ENCODE peak calls at places on chromosomes 7 and 10, in four cellular contexts. One of them, this sample, is unnamed.

GRCh38 chr7:44322631-44323363 is 2.6 kb downstream of the CAMK2B start:
- DNase-seq in neuronal stem cell: no peak
- DNase-seq in H9: no peak
- DNase-seq in H1: peak
- DNase-seq in this sample: no peak

GRCh38 chr10:125441151-125441550 is 241.8 kb downstream of the TEX36 start:
- DNase-seq in neuronal stem cell: no peak
- DNase-seq in H9: no peak
- DNase-seq in H1: no peak
- DNase-seq in this sample: no peak

GRCh38 chr7:84060760-84061261 is 133.8 kb downstream of the SEMA3A start:
- DNase-seq in H1: no peak
- DNase-seq in neuronal stem cell: no peak
- DNase-seq in H9: no peak
- DNase-seq in this sample: no peak

GRCh38 chr10:5589963-5590511 is 65.3 kb downstream of the CALML3 start:
- DNase-seq in H9: peak
- DNase-seq in H1: no peak
- DNase-seq in neuronal stem cell: no peak
- DNase-seq in this sample: peak

GRCh38 chr7:41969713-41970112 is 266.8 kb upstream of the INHBA start:
- DNase-seq in neuronal stem cell: no peak
- DNase-seq in H9: no peak
- DNase-seq in H1: no peak
- DNase-seq in this sample: no peak

GRCh38 chr10:74854610-74855009 is 28.2 kb downstream of the KAT6B start:
- DNase-seq in neuronal stem cell: no peak
- DNase-seq in H9: no peak
- DNase-seq in H1: no peak
- DNase-seq in this sample: no peak

GRCh38 chr7:140304071-140304799 is 94.1 kb downstream of the SLC37A3 start:
- DNase-seq in neuronal stem cell: no peak
- DNase-seq in H9: no peak
- DNase-seq in H1: no peak
- DNase-seq in this sample: no peak

GRCh38 chr7:158707610-158708009 is 3.0 kb upstream of the NCAPG2 start:
- DNase-seq in H9: no peak
- DNase-seq in neuronal stem cell: no peak
- DNase-seq in H1: peak
- DNase-seq in this sample: no peak

GRCh38 chr7:21454906-21455305 is 27.0 kb downstream of the SP4 start:
- DNase-seq in H1: no peak
- DNase-seq in H9: no peak
- DNase-seq in neuronal stem cell: no peak
- DNase-seq in this sample: no peak
- H4K91ac ChIP-seq in H1: no peak
- H4K91ac ChIP-seq in H9: no peak
- H4K91ac ChIP-seq in neuronal stem cell: no peak
- H4K91ac ChIP-seq in this sample: no peak

GRCh38 chr10:99937630-99938029 is 72.1 kb downstream of the DNMBP start:
- DNase-seq in H9: no peak
- DNase-seq in H1: no peak
- DNase-seq in neuronal stem cell: no peak
- DNase-seq in this sample: no peak
- H2BK12ac ChIP-seq in H9: no peak
- H2BK12ac ChIP-seq in H1: no peak
- H2BK12ac ChIP-seq in neuronal stem cell: no peak
- H2BK12ac ChIP-seq in this sample: no peak

GRCh38 chr7:2037805-2038635 is 194.7 kb downstream of the MAD1L1 start:
- DNase-seq in H1: no peak
- DNase-seq in H9: no peak
- DNase-seq in neuronal stem cell: no peak
- DNase-seq in this sample: no peak
- H3K14ac ChIP-seq in H1: no peak
- H3K14ac ChIP-seq in H9: no peak
- H3K14ac ChIP-seq in neuronal stem cell: no peak
- H3K14ac ChIP-seq in this sample: no peak

GRCh38 chr10:3774018-3774813 is 10.8 kb downstream of the KLF6 start:
- DNase-seq in H1: no peak
- DNase-seq in H9: peak
- DNase-seq in neuronal stem cell: no peak
- DNase-seq in this sample: peak

GRCh38 chr10:3775671-3776551 is 9.1 kb downstream of the KLF6 start:
- DNase-seq in H1: peak
- DNase-seq in neuronal stem cell: no peak
- DNase-seq in H9: peak
- DNase-seq in this sample: peak

GRCh38 chr10:3773465-3774017 is 11.5 kb downstream of the KLF6 start:
- DNase-seq in H9: no peak
- DNase-seq in neuronal stem cell: no peak
- DNase-seq in H1: no peak
- DNase-seq in this sample: peak

GRCh38 chr10:3776796-3777571 is 8.0 kb downstream of the KLF6 start:
- DNase-seq in H1: no peak
- DNase-seq in neuronal stem cell: no peak
- DNase-seq in H9: peak
- DNase-seq in this sample: peak

GRCh38 chr10:3774814-3775670 is 10.0 kb downstream of the KLF6 start:
- DNase-seq in H1: no peak
- DNase-seq in H9: peak
- DNase-seq in neuronal stem cell: no peak
- DNase-seq in this sample: peak
- H4K91ac ChIP-seq in H1: peak
- H4K91ac ChIP-seq in H9: no peak
- H4K91ac ChIP-seq in neuronal stem cell: no peak
- H4K91ac ChIP-seq in this sample: no peak

GRCh38 chr10:34294137-34294536 is 521.0 kb downstream of the PARD3 start:
- DNase-seq in H9: no peak
- DNase-seq in H1: no peak
- DNase-seq in neuronal stem cell: no peak
- DNase-seq in this sample: no peak

GRCh38 chr10:34290412-34291082 is 524.5 kb downstream of the PARD3 start:
- DNase-seq in H9: no peak
- DNase-seq in neuronal stem cell: no peak
- DNase-seq in H1: no peak
- DNase-seq in this sample: peak

GRCh38 chr10:34292178-34292565 is 522.9 kb downstream of the PARD3 start:
- DNase-seq in H9: no peak
- DNase-seq in H1: no peak
- DNase-seq in neuronal stem cell: no peak
- DNase-seq in this sample: no peak

GRCh38 chr10:34292675-34293074 is 522.4 kb downstream of the PARD3 start:
- DNase-seq in H9: no peak
- DNase-seq in H1: no peak
- DNase-seq in neuronal stem cell: no peak
- DNase-seq in this sample: no peak

GRCh38 chr10:34291466-34292177 is 523.5 kb downstream of the PARD3 start:
- DNase-seq in H9: no peak
- DNase-seq in H1: no peak
- DNase-seq in neuronal stem cell: no peak
- DNase-seq in this sample: no peak
- H2BK12ac ChIP-seq in H9: no peak
- H2BK12ac ChIP-seq in H1: no peak
- H2BK12ac ChIP-seq in neuronal stem cell: no peak
- H2BK12ac ChIP-seq in this sample: no peak

GRCh38 chr7:53812135-53812534 is 730.0 kb upstream of the VSTM2A start:
- DNase-seq in neuronal stem cell: no peak
- DNase-seq in H1: no peak
- DNase-seq in H9: no peak
- DNase-seq in this sample: no peak
- H3K14ac ChIP-seq in neuronal stem cell: no peak
- H3K14ac ChIP-seq in H1: no peak
- H3K14ac ChIP-seq in H9: no peak
- H3K14ac ChIP-seq in this sample: no peak

GRCh38 chr10:22610595-22610994 is 103.8 kb downstream of the PIP4K2A start:
- DNase-seq in H1: no peak
- DNase-seq in H9: no peak
- DNase-seq in neuronal stem cell: no peak
- DNase-seq in this sample: no peak
- H4K91ac ChIP-seq in H1: no peak
- H4K91ac ChIP-seq in H9: no peak
- H4K91ac ChIP-seq in neuronal stem cell: no peak
- H4K91ac ChIP-seq in this sample: no peak

GRCh38 chr7:16586081-16586874 is 59.3 kb downstream of the ANKMY2 start:
- DNase-seq in H1: no peak
- DNase-seq in H9: no peak
- DNase-seq in neuronal stem cell: no peak
- DNase-seq in this sample: no peak

GRCh38 chr7:16587129-16587528 is 58.4 kb downstream of the ANKMY2 start:
- DNase-seq in H9: no peak
- DNase-seq in H1: no peak
- DNase-seq in neuronal stem cell: no peak
- DNase-seq in this sample: no peak

GRCh38 chr7:16589895-16590294 is 55.7 kb downstream of the ANKMY2 start:
- DNase-seq in H1: no peak
- DNase-seq in neuronal stem cell: no peak
- DNase-seq in H9: no peak
- DNase-seq in this sample: no peak

GRCh38 chr7:16585540-16585939 is 58.9 kb downstream of the LRRC72 start:
- DNase-seq in neuronal stem cell: no peak
- DNase-seq in H1: no peak
- DNase-seq in H9: no peak
- DNase-seq in this sample: no peak

GRCh38 chr7:16587785-16588184 is 57.8 kb downstream of the ANKMY2 start:
- DNase-seq in H9: no peak
- DNase-seq in neuronal stem cell: no peak
- DNase-seq in H1: no peak
- DNase-seq in this sample: no peak
- H2BK12ac ChIP-seq in H9: no peak
- H2BK12ac ChIP-seq in neuronal stem cell: no peak
- H2BK12ac ChIP-seq in H1: no peak
- H2BK12ac ChIP-seq in this sample: no peak